ENCODE peak calls at places on chromosomes 1 and 21, in five cellular contexts. One of them, this sample, is unnamed.

GRCh38 chr1:156895408-156895874 is 1.9 kb downstream of the PEAR1 start:
- DNase-seq in left ventricle myocardium inferior: no peak
- DNase-seq in HT1080: no peak
- DNase-seq in caudate nucleus: no peak
- DNase-seq in stimulated activated CD4-positive, alpha-beta T cell treated with anti-CD3 and anti-CD28 coated beads, TNF-alpha, amount 100 ng/mL, for 48 hours: no peak
- DNase-seq in this sample: no peak

GRCh38 chr1:5847013-5847654 is 145.1 kb downstream of the NPHP4 start:
- DNase-seq in left ventricle myocardium inferior: no peak
- DNase-seq in HT1080: peak
- DNase-seq in caudate nucleus: no peak
- DNase-seq in stimulated activated CD4-positive, alpha-beta T cell treated with anti-CD3 and anti-CD28 coated beads, TNF-alpha, amount 100 ng/mL, for 48 hours: no peak
- DNase-seq in this sample: no peak

GRCh38 chr1:211548321-211549091 is 30.5 kb downstream of the SLC30A1 start:
- DNase-seq in left ventricle myocardium inferior: no peak
- DNase-seq in HT1080: no peak
- DNase-seq in caudate nucleus: no peak
- DNase-seq in stimulated activated CD4-positive, alpha-beta T cell treated with anti-CD3 and anti-CD28 coated beads, TNF-alpha, amount 100 ng/mL, for 48 hours: peak
- DNase-seq in this sample: no peak

GRCh38 chr1:66685265-66685664 is 67.0 kb upstream of the DYNLT5 start:
- DNase-seq in left ventricle myocardium inferior: no peak
- DNase-seq in HT1080: no peak
- DNase-seq in caudate nucleus: no peak
- DNase-seq in stimulated activated CD4-positive, alpha-beta T cell treated with anti-CD3 and anti-CD28 coated beads, TNF-alpha, amount 100 ng/mL, for 48 hours: no peak
- DNase-seq in this sample: no peak

GRCh38 chr1:214123061-214123784 is 135.4 kb downstream of the PROX1 start:
- DNase-seq in left ventricle myocardium inferior: no peak
- DNase-seq in HT1080: peak
- DNase-seq in caudate nucleus: peak
- DNase-seq in stimulated activated CD4-positive, alpha-beta T cell treated with anti-CD3 and anti-CD28 coated beads, TNF-alpha, amount 100 ng/mL, for 48 hours: peak
- DNase-seq in this sample: peak

GRCh38 chr1:112513112-112513870 is 4.5 kb downstream of the WNT2B start:
- DNase-seq in left ventricle myocardium inferior: no peak
- DNase-seq in HT1080: no peak
- DNase-seq in caudate nucleus: no peak
- DNase-seq in stimulated activated CD4-positive, alpha-beta T cell treated with anti-CD3 and anti-CD28 coated beads, TNF-alpha, amount 100 ng/mL, for 48 hours: no peak
- DNase-seq in this sample: no peak

GRCh38 chr1:200880212-200880611 is 7.4 kb downstream of the GPR25 start:
- DNase-seq in left ventricle myocardium inferior: no peak
- DNase-seq in HT1080: peak
- DNase-seq in caudate nucleus: no peak
- DNase-seq in stimulated activated CD4-positive, alpha-beta T cell treated with anti-CD3 and anti-CD28 coated beads, TNF-alpha, amount 100 ng/mL, for 48 hours: no peak
- DNase-seq in this sample: no peak

GRCh38 chr21:33975548-33976081 is 60.0 kb upstream of the ATP5PO start:
- DNase-seq in left ventricle myocardium inferior: no peak
- DNase-seq in HT1080: peak
- DNase-seq in caudate nucleus: no peak
- DNase-seq in stimulated activated CD4-positive, alpha-beta T cell treated with anti-CD3 and anti-CD28 coated beads, TNF-alpha, amount 100 ng/mL, for 48 hours: peak
- DNase-seq in this sample: no peak

GRCh38 chr1:112099979-112100378 is 110.5 kb upstream of the KCND3 start:
- DNase-seq in left ventricle myocardium inferior: no peak
- DNase-seq in HT1080: no peak
- DNase-seq in caudate nucleus: no peak
- DNase-seq in stimulated activated CD4-positive, alpha-beta T cell treated with anti-CD3 and anti-CD28 coated beads, TNF-alpha, amount 100 ng/mL, for 48 hours: no peak
- DNase-seq in this sample: no peak

GRCh38 chr1:204697893-204698292 is 12.4 kb upstream of the LRRN2 start:
- DNase-seq in left ventricle myocardium inferior: no peak
- DNase-seq in HT1080: no peak
- DNase-seq in caudate nucleus: no peak
- DNase-seq in stimulated activated CD4-positive, alpha-beta T cell treated with anti-CD3 and anti-CD28 coated beads, TNF-alpha, amount 100 ng/mL, for 48 hours: no peak
- DNase-seq in this sample: no peak

GRCh38 chr1:150976879-150977694 is 2.5 kb upstream of the CERS2 start:
- DNase-seq in left ventricle myocardium inferior: peak
- DNase-seq in HT1080: peak
- DNase-seq in caudate nucleus: peak
- DNase-seq in stimulated activated CD4-positive, alpha-beta T cell treated with anti-CD3 and anti-CD28 coated beads, TNF-alpha, amount 100 ng/mL, for 48 hours: peak
- DNase-seq in this sample: no peak

GRCh38 chr1:12047120-12047876 is 15.8 kb upstream of the TNFRSF8 start:
- DNase-seq in left ventricle myocardium inferior: no peak
- DNase-seq in HT1080: peak
- DNase-seq in caudate nucleus: no peak
- DNase-seq in stimulated activated CD4-positive, alpha-beta T cell treated with anti-CD3 and anti-CD28 coated beads, TNF-alpha, amount 100 ng/mL, for 48 hours: peak
- DNase-seq in this sample: no peak

GRCh38 chr1:205162301-205162700 is 40.5 kb upstream of the RBBP5 start:
- DNase-seq in left ventricle myocardium inferior: no peak
- DNase-seq in HT1080: no peak
- DNase-seq in caudate nucleus: no peak
- DNase-seq in stimulated activated CD4-positive, alpha-beta T cell treated with anti-CD3 and anti-CD28 coated beads, TNF-alpha, amount 100 ng/mL, for 48 hours: no peak
- DNase-seq in this sample: no peak

GRCh38 chr1:16068356-16069270 is 4.8 kb downstream of the FAM131C start:
- DNase-seq in left ventricle myocardium inferior: peak
- DNase-seq in HT1080: peak
- DNase-seq in caudate nucleus: no peak
- DNase-seq in stimulated activated CD4-positive, alpha-beta T cell treated with anti-CD3 and anti-CD28 coated beads, TNF-alpha, amount 100 ng/mL, for 48 hours: no peak
- DNase-seq in this sample: no peak

GRCh38 chr1:58780586-58781452 is 3.0 kb downstream of the JUN start:
- DNase-seq in left ventricle myocardium inferior: no peak
- DNase-seq in HT1080: peak
- DNase-seq in caudate nucleus: no peak
- DNase-seq in stimulated activated CD4-positive, alpha-beta T cell treated with anti-CD3 and anti-CD28 coated beads, TNF-alpha, amount 100 ng/mL, for 48 hours: no peak
- DNase-seq in this sample: no peak

GRCh38 chr1:110460253-110461220 is 9.6 kb downstream of the PROK1 start:
- DNase-seq in left ventricle myocardium inferior: peak
- DNase-seq in HT1080: peak
- DNase-seq in caudate nucleus: peak
- DNase-seq in stimulated activated CD4-positive, alpha-beta T cell treated with anti-CD3 and anti-CD28 coated beads, TNF-alpha, amount 100 ng/mL, for 48 hours: peak
- DNase-seq in this sample: peak

GRCh38 chr1:61141288-61142044 is 59.1 kb downstream of the NFIA start:
- DNase-seq in left ventricle myocardium inferior: no peak
- DNase-seq in HT1080: peak
- DNase-seq in caudate nucleus: no peak
- DNase-seq in stimulated activated CD4-positive, alpha-beta T cell treated with anti-CD3 and anti-CD28 coated beads, TNF-alpha, amount 100 ng/mL, for 48 hours: no peak
- DNase-seq in this sample: no peak

GRCh38 chr1:115828101-115829022 is 12.6 kb downstream of the NHLH2 start:
- DNase-seq in left ventricle myocardium inferior: no peak
- DNase-seq in HT1080: no peak
- DNase-seq in caudate nucleus: no peak
- DNase-seq in stimulated activated CD4-positive, alpha-beta T cell treated with anti-CD3 and anti-CD28 coated beads, TNF-alpha, amount 100 ng/mL, for 48 hours: no peak
- DNase-seq in this sample: no peak

GRCh38 chr1:51044834-51045233 is 57.2 kb upstream of the C1orf185 start:
- DNase-seq in left ventricle myocardium inferior: no peak
- DNase-seq in HT1080: no peak
- DNase-seq in caudate nucleus: no peak
- DNase-seq in stimulated activated CD4-positive, alpha-beta T cell treated with anti-CD3 and anti-CD28 coated beads, TNF-alpha, amount 100 ng/mL, for 48 hours: no peak
- DNase-seq in this sample: no peak

GRCh38 chr1:162040657-162041056 is 17.0 kb upstream of the OLFML2B start:
- DNase-seq in left ventricle myocardium inferior: no peak
- DNase-seq in HT1080: peak
- DNase-seq in caudate nucleus: no peak
- DNase-seq in stimulated activated CD4-positive, alpha-beta T cell treated with anti-CD3 and anti-CD28 coated beads, TNF-alpha, amount 100 ng/mL, for 48 hours: no peak
- DNase-seq in this sample: no peak

GRCh38 chr1:33897092-33897725 is 33.3 kb downstream of the HMGB4 start:
- DNase-seq in left ventricle myocardium inferior: peak
- DNase-seq in HT1080: no peak
- DNase-seq in caudate nucleus: no peak
- DNase-seq in stimulated activated CD4-positive, alpha-beta T cell treated with anti-CD3 and anti-CD28 coated beads, TNF-alpha, amount 100 ng/mL, for 48 hours: no peak
- DNase-seq in this sample: no peak

GRCh38 chr1:150165622-150166612 is 16.2 kb downstream of the PLEKHO1 start:
- DNase-seq in left ventricle myocardium inferior: peak
- DNase-seq in HT1080: peak
- DNase-seq in caudate nucleus: no peak
- DNase-seq in stimulated activated CD4-positive, alpha-beta T cell treated with anti-CD3 and anti-CD28 coated beads, TNF-alpha, amount 100 ng/mL, for 48 hours: no peak
- DNase-seq in this sample: peak

GRCh38 chr1:25565188-25565591 is 21.8 kb downstream of the LDLRAP1 start:
- DNase-seq in left ventricle myocardium inferior: no peak
- DNase-seq in HT1080: no peak
- DNase-seq in caudate nucleus: no peak
- DNase-seq in stimulated activated CD4-positive, alpha-beta T cell treated with anti-CD3 and anti-CD28 coated beads, TNF-alpha, amount 100 ng/mL, for 48 hours: no peak
- DNase-seq in this sample: no peak

GRCh38 chr1:20698195-20698910 is 19.5 kb downstream of the KIF17 start:
- DNase-seq in left ventricle myocardium inferior: no peak
- DNase-seq in HT1080: peak
- DNase-seq in caudate nucleus: no peak
- DNase-seq in stimulated activated CD4-positive, alpha-beta T cell treated with anti-CD3 and anti-CD28 coated beads, TNF-alpha, amount 100 ng/mL, for 48 hours: no peak
- DNase-seq in this sample: no peak

GRCh38 chr21:44423941-44424607 is 31.2 kb upstream of the LRRC3 start:
- DNase-seq in left ventricle myocardium inferior: peak
- DNase-seq in HT1080: no peak
- DNase-seq in caudate nucleus: no peak
- DNase-seq in stimulated activated CD4-positive, alpha-beta T cell treated with anti-CD3 and anti-CD28 coated beads, TNF-alpha, amount 100 ng/mL, for 48 hours: no peak
- DNase-seq in this sample: no peak

GRCh38 chr1:212118167-212118871 is 82.8 kb downstream of the DTL start:
- DNase-seq in left ventricle myocardium inferior: no peak
- DNase-seq in HT1080: no peak
- DNase-seq in caudate nucleus: no peak
- DNase-seq in stimulated activated CD4-positive, alpha-beta T cell treated with anti-CD3 and anti-CD28 coated beads, TNF-alpha, amount 100 ng/mL, for 48 hours: no peak
- DNase-seq in this sample: no peak

GRCh38 chr1:23854568-23854967 is 13.5 kb downstream of the FUCA1 start:
- DNase-seq in left ventricle myocardium inferior: no peak
- DNase-seq in HT1080: peak
- DNase-seq in caudate nucleus: no peak
- DNase-seq in stimulated activated CD4-positive, alpha-beta T cell treated with anti-CD3 and anti-CD28 coated beads, TNF-alpha, amount 100 ng/mL, for 48 hours: no peak
- DNase-seq in this sample: no peak

GRCh38 chr1:226680653-226681052 is 58.4 kb downstream of the ITPKB start:
- DNase-seq in left ventricle myocardium inferior: no peak
- DNase-seq in HT1080: no peak
- DNase-seq in caudate nucleus: no peak
- DNase-seq in stimulated activated CD4-positive, alpha-beta T cell treated with anti-CD3 and anti-CD28 coated beads, TNF-alpha, amount 100 ng/mL, for 48 hours: no peak
- DNase-seq in this sample: no peak

GRCh38 chr21:34715518-34715917 is 46.7 kb downstream of the CLIC6 start:
- DNase-seq in left ventricle myocardium inferior: no peak
- DNase-seq in HT1080: no peak
- DNase-seq in caudate nucleus: no peak
- DNase-seq in stimulated activated CD4-positive, alpha-beta T cell treated with anti-CD3 and anti-CD28 coated beads, TNF-alpha, amount 100 ng/mL, for 48 hours: no peak
- DNase-seq in this sample: no peak